ENCODE peak calls at places on chromosomes 7 and 10, in four cellular contexts. C is CD8-positive, alpha-beta T cell; T is cardiac muscle cell; B is H7. Y is an unnamed sample. For H3K27me3 and H3K36me3, the result is how much of the 10 kb centered on the place peaks cover.

GRCh38 chr10:24350111-24350921 is 141.4 kb downstream of the KIAA1217 start:
- DNase-seq in C (no peak), B (no peak), T (peak), Y (no peak)

GRCh38 chr7:149099058-149099457 is 8.5 kb upstream of the ZNF786 start:
- DNase-seq in B (no peak), C (no peak), T (no peak), Y (no peak)

GRCh38 chr10:22560391-22561239 is 153.8 kb downstream of the PIP4K2A start:
- DNase-seq in T (no peak), C (no peak), B (no peak), Y (no peak)

GRCh38 chr10:78149193-78149592 is 115.5 kb downstream of the RPS24 start:
- DNase-seq in B (no peak), C (no peak), T (peak), Y (no peak)

GRCh38 chr7:945556-946255 is 8.8 kb downstream of the ADAP1 start:
- DNase-seq in T (no peak), C (no peak), B (peak), Y (no peak)

GRCh38 chr7:6159524-6160011 is 112.9 kb downstream of the CYTH3 start:
- DNase-seq in B (peak), T (no peak), C (no peak), Y (no peak)

GRCh38 chr7:111953611-111954010 is 252.6 kb downstream of the DOCK4 start:
- DNase-seq in T (peak), C (no peak), B (peak), Y (no peak)

GRCh38 chr7:17185690-17186070 is 112.8 kb upstream of the AHR start:
- DNase-seq in B (no peak), T (peak), C (no peak), Y (no peak)

GRCh38 chr10:72953687-72954086 is 919 bp downstream of the PLA2G12B start:
- DNase-seq in T (peak), B (peak), C (no peak), Y (no peak)

GRCh38 chr7:42611961-42612360 is 299.9 kb downstream of the C7orf25 start:
- DNase-seq in B (no peak), T (peak), C (no peak), Y (no peak)

GRCh38 chr7:81990395-81990794 is 220.5 kb upstream of the HGF start:
- DNase-seq in C (no peak), B (no peak), T (peak), Y (no peak)

GRCh38 chr10:693506-693905 is 4.0 kb upstream of the DIP2C start:
- DNase-seq in T (peak), B (peak), C (no peak), Y (no peak)

GRCh38 chr7:158030566-158030965 is 557.1 kb downstream of the PTPRN2 start:
- DNase-seq in B (no peak), T (no peak), C (no peak), Y (no peak)
- H3K27me3 ChIP-seq in B (under half), T (under half), C (under half), Y (under half)

DNA sequence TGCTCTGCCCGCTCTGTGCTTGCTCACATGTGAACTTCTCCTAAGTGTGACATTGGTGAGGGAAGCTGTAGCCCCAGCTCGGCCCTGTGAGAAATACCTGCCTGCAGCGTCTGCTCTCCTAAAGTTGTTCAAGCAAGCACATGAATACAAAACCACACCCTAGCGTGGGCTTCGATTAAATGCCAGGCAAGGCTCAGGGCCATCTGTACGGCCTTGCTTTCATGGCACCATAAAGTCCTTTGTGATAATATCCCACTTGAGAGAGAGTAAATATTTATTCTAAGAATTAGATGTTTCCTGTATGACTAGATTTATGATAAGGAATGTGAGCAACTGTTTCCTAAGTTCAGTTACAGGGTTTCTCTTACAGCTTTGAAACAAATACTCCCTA is 262.8 kb upstream of the KLF14 start:
- DNase-seq in T (peak), C (no peak), B (no peak), Y (no peak)
- H3K4me3 ChIP-seq in T (no peak), C (no peak), B (no peak), Y (no peak)

GRCh38 chr10:70148516-70148915 is 2.0 kb upstream of the TYSND1 start:
- DNase-seq in B (no peak), C (no peak), T (no peak), Y (no peak)
- H3K36me3 ChIP-seq in B (under half), C (under half), T (under half), Y (under half)

GRCh38 chr10:124449170-124450009 is 445 bp downstream of the NKX1-2 start:
- DNase-seq in C (no peak), B (peak), T (no peak), Y (no peak)
- H3K27me3 ChIP-seq in C (under half), B (half or more), T (half or more), Y (under half)

Y was measured in CD4-positive, alpha-beta memory T cell.